ENCODE peak calls at places on chromosomes 13 and 19, in seven cellular contexts. F is CD4-positive, alpha-beta memory T cell; Q is heart right ventricle; I is right lobe of liver; K is colonic mucosa; X is heart left ventricle; J is PC-3. V is an unnamed sample.

GRCh38 chr13:95234242-95234641 is 67.0 kb downstream of the ABCC4 start:
- DNase-seq in F (no peak), Q (no peak), I (no peak), K (no peak), X (no peak), J (no peak), V (no peak)

GRCh38 chr13:97429681-97430081 is 4.3 kb upstream of the RAP2A start:
- DNase-seq in F (no peak), Q (peak; percentile 5), I (no peak), K (no peak), X (no peak), J (no peak), V (no peak)

GRCh38 chr19:44824758-44825157 is 15.9 kb downstream of the BCAM start:
- DNase-seq in F (no peak), Q (no peak), I (no peak), K (no peak), X (no peak), J (peak; percentile 35), V (no peak)

GRCh38 chr13:107563099-107563925 is 652.0 kb downstream of the LIG4 start:
- DNase-seq in F (no peak), Q (no peak), I (no peak), K (no peak), X (no peak), J (no peak), V (no peak)

GRCh38 chr19:1266116-1266817 is 2.9 kb upstream of the CIRBP start:
- DNase-seq in F (peak; percentile 82), Q (peak; percentile 90), I (peak; percentile 96), K (peak; percentile 95), X (peak; percentile 97), J (peak; percentile 89), V (peak; percentile 93)

GRCh38 chr19:16419671-16420394 is 51.9 kb downstream of the EPS15L1 start:
- DNase-seq in F (no peak), Q (no peak), I (no peak), K (no peak), X (no peak), J (no peak), V (no peak)

GRCh38 chr19:41530761-41531301 is 45.1 kb upstream of the CEACAM21 start:
- DNase-seq in F (peak; percentile 46), Q (peak; percentile 38), I (no peak), K (no peak), X (no peak), J (no peak), V (no peak)

GRCh38 chr13:52879950-52880650 is 31.7 kb upstream of the PCDH8 start:
- DNase-seq in F (no peak), Q (no peak), I (no peak), K (no peak), X (no peak), J (no peak), V (no peak)

GRCh38 chr13:20301391-20302071 is 69.4 kb upstream of the GJB6 start:
- DNase-seq in F (no peak), Q (peak; percentile 12), I (no peak), K (no peak), X (no peak), J (no peak), V (peak; percentile 35)

GRCh38 chr13:77034883-77035282 is 7.9 kb upstream of the FBXL3 start:
- DNase-seq in F (no peak), Q (no peak), I (no peak), K (no peak), X (no peak), J (peak; percentile 77), V (no peak)

GRCh38 chr19:44800461-44800860 is 8.4 kb upstream of the BCAM start:
- DNase-seq in F (peak; percentile 72), Q (peak; percentile 87), I (peak; percentile 85), K (peak; percentile 85), X (peak; percentile 92), J (peak; percentile 69), V (peak; percentile 86)

GRCh38 chr19:33225458-33225925 is at the start of gene SLC7A10:
- DNase-seq in F (no peak), Q (no peak), I (no peak), K (no peak), X (no peak), J (no peak), V (no peak)
- H3K4me3 ChIP-seq in F (no peak within 1 kb of the TSS), Q (peak within 1 kb of the TSS; percentile 14), I (peak within 1 kb of the TSS; percentile 7), K (peak within 1 kb of the TSS; percentile 30), X (peak within 1 kb of the TSS; percentile 6), J (no peak within 1 kb of the TSS), V (peak within 1 kb of the TSS; percentile 15)

GRCh38 chr19:4375164-4375619 is 25.2 kb downstream of the SH3GL1 start:
- DNase-seq in F (no peak), Q (no peak), I (no peak), K (peak; percentile 80), X (no peak), J (peak; percentile 95), V (peak; percentile 38)

GRCh38 chr19:4374451-4375163 is 25.7 kb downstream of the SH3GL1 start:
- DNase-seq in F (no peak), Q (peak; percentile 50), I (peak; percentile 75), K (peak; percentile 74), X (peak; percentile 87), J (peak; percentile 90), V (peak; percentile 95)

GRCh38 chr19:4375620-4376228 is 24.6 kb downstream of the SH3GL1 start:
- DNase-seq in F (no peak), Q (no peak), I (no peak), K (no peak), X (no peak), J (peak; percentile 60), V (no peak)

GRCh38 chr19:4376991-4377781 is 23.2 kb downstream of the SH3GL1 start:
- DNase-seq in F (no peak), Q (no peak), I (peak; percentile 66), K (no peak), X (no peak), J (peak; percentile 84), V (peak; percentile 87)

DNA sequence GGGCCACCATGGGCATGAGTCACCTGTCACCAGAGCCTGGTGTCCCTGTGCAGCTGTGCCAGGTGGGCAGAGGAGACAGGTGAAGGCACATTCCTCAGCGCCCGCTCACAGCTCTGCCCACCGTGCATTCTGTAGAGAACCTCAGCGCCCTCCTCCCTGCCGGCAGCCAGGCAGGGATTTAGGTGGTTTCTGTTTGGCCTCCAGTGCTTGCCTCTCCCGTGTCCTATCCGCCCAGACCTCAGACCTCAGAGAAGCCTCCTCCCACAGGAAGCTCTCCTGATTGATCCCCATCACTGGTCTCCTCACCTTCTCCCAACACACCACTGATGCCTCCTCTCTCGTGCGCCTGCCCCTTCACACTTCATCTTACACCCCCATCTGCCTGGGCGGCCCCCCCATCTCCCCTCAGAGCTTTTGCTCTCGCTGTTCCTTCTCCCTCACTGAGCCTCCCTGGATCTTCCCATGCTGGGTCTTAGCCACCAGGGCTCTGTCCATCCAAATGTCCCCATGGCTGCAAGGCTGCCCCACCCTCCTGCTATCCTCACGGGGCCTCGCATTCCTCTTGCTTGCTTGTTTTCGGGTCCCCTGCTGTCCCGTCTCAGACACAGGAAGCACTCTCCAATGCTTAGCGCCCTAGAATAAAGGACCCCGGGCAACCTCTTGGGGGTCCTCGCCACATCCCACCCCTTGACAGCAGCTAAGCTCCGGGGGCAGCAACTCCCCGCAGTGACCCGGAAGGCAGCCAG is 23.9 kb downstream of the SH3GL1 start:
- DNase-seq in F (no peak), Q (no peak), I (no peak), K (no peak), X (no peak), J (peak; percentile 45), V (peak; percentile 18)
- H3K4me1 ChIP-seq in F (peaks cover 95% of the 10 kb centered on the region), Q (peaks cover 85% of the 10 kb centered on the region), I (peaks cover 7% of the 10 kb centered on the region), K (peaks cover 39% of the 10 kb centered on the region), X (peaks cover 67% of the 10 kb centered on the region), J (peaks cover 73% of the 10 kb centered on the region), V (peaks cover 89% of the 10 kb centered on the region)

GRCh38 chr19:55553217-55554182 is 8.2 kb upstream of the SBK3 start:
- DNase-seq in F (no peak), Q (no peak), I (no peak), K (no peak), X (no peak), J (peak; percentile 31), V (no peak)
- H3K27ac ChIP-seq in F (no peak overlapping the region), Q (no peak overlapping the region), I (no peak overlapping the region), K (no peak overlapping the region), X (no peak overlapping the region), J (no peak overlapping the region), V (peak overlapping the region; percentile 80)

GRCh38 chr19:50719119-50719435 is 525 bp downstream of the SHANK1 start:
- DNase-seq in F (no peak), Q (no peak), I (no peak), K (no peak), X (no peak), J (no peak), V (no peak)
- H3K4me3 ChIP-seq in F (no peak overlapping the region), Q (peak overlapping the region; percentile 46), I (no peak overlapping the region), K (no peak overlapping the region), X (peak overlapping the region; percentile 46), J (peak overlapping the region; percentile 50), V (peak overlapping the region; percentile 32)

DNA sequence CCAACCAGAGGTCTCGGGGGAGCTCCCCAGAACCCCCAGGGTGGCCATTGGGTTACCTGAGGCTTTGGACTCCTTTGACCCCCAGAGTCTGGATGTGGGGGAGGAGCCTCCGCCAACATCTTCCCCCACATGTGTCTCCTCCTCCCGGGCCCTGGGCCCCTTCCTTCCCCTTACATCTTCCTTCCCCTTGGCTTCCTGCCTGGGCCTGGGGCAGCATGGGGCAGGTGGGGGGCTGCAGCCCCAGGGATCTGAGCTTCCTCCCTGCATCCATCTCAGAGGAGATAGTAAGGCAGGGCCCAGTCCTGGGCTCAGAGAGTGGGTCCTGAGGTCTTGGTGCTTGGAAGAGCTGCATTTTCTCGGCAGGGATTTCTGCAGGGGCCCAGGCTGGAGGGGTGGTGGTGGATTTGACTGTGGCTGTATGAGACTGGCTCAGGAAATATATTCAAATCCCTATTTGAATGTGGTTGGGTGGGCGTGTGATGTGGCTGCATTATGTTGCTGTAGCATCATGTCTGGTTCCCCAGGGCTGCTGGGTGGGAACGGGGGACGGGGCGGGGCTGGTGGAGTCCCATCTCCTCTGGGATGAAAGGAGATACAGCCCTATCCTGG is 919 bp downstream of the VAV1 start:
- DNase-seq in F (peak; percentile 41), Q (no peak), I (peak; percentile 56), K (peak; percentile 52), X (peak; percentile 74), J (no peak), V (peak; percentile 60)
- H3K4me1 ChIP-seq in F (peaks cover 54% of the 10 kb centered on the region), Q (no peaks in the 10 kb centered on the region), I (no peaks in the 10 kb centered on the region), K (no peaks in the 10 kb centered on the region), X (no peaks in the 10 kb centered on the region), J (no peaks in the 10 kb centered on the region), V (no peaks in the 10 kb centered on the region)

DNA sequence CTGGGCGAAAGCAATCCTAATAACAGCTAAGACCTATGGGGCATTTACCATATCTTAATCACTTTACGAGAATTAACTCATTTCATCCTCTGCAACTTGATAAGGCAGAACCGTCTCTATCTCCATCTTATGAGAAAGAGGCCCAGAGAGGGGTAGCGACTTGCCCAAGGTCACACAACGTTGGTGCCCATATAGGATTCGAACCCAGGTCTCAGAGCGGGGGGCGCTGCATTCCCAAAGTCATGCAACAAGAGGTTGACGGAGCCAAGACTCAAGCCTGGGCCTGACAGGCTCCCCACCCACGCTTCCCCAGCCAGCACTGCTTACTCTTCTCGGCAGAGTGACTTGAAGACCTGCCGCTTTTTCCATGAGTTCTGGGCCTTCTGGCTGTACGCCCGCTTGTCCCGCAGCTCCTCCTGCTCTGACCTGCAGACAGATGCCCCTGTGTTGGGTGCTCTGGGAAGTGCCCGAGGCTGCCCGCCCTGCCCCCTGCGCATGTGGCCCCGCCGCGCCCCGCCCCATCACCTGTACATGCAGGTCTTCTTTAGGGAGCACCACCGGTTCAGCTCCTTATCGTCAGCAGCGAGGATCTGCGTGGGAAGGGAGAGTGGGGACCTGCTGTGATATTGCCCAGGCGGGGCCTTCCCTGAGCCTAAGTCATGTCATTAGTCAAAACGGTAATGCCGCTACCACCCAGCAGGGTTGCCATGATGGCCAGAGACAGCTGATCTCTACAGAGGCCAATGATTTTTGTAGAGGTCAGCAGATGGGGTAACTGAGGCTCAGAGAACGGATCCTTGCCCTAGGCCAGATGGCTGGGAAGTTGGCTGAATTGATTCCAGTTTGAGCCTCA is 10.8 kb downstream of the KRI1 start:
- DNase-seq in F (no peak), Q (no peak), I (no peak), K (no peak), X (no peak), J (no peak), V (peak; percentile 46)
- H3K27ac ChIP-seq in F (peak overlapping the region; percentile 53), Q (no peak overlapping the region), I (no peak overlapping the region), K (no peak overlapping the region), X (no peak overlapping the region), J (no peak overlapping the region), V (no peak overlapping the region)

V was measured in psoas muscle.